ENCODE peak calls at places on chromosome 1, in six cellular contexts. P is heart left ventricle; S is CD8-positive, alpha-beta T cell; J is adrenal gland; O is A549; L is OCI-LY7. R is an unnamed sample.
A peak's percentile ranks its signal among the peaks of the same experiment; 100 is the strongest.

GRCh38 chr1:27342778-27343638 is 1.2 kb downstream of the SYTL1 start:
- DNase-seq in P (peak; percentile 79), S (peak; percentile 66), J (no peak), O (no peak), L (peak; percentile 76), R (peak; percentile 79)

GRCh38 chr1:207056673-207057072 is 3.6 kb downstream of the PFKFB2 start:
- DNase-seq in P (no peak), S (no peak), J (no peak), O (no peak), L (peak; percentile 54), R (no peak)

GRCh38 chr1:40856116-40856515 is 6.0 kb downstream of the CITED4 start:
- DNase-seq in P (no peak), S (no peak), J (no peak), O (no peak), L (no peak), R (no peak)

GRCh38 chr1:157085416-157085815 is 14.2 kb downstream of the ETV3L start:
- DNase-seq in P (no peak), S (no peak), J (peak; percentile 19), O (no peak), L (no peak), R (no peak)

GRCh38 chr1:27605796-27606707 is 2.1 kb upstream of the AHDC1 start:
- DNase-seq in P (peak; percentile 1), S (peak; percentile 47), J (peak; percentile 70), O (peak; percentile 26), L (peak; percentile 79), R (peak; percentile 91)

GRCh38 chr1:239997515-239998311 is 94.0 kb upstream of the FMN2 start:
- DNase-seq in P (no peak), S (no peak), J (no peak), O (peak; percentile 43), L (no peak), R (peak; percentile 89)

GRCh38 chr1:10387611-10388386 is 11.1 kb upstream of the PGD start:
- DNase-seq in P (peak; percentile 68), S (no peak), J (no peak), O (peak; percentile 62), L (peak; percentile 78), R (peak; percentile 62)

GRCh38 chr1:203985676-203986075 is 87.2 kb upstream of the SOX13 start:
- DNase-seq in P (no peak), S (no peak), J (no peak), O (no peak), L (no peak), R (no peak)

DNA sequence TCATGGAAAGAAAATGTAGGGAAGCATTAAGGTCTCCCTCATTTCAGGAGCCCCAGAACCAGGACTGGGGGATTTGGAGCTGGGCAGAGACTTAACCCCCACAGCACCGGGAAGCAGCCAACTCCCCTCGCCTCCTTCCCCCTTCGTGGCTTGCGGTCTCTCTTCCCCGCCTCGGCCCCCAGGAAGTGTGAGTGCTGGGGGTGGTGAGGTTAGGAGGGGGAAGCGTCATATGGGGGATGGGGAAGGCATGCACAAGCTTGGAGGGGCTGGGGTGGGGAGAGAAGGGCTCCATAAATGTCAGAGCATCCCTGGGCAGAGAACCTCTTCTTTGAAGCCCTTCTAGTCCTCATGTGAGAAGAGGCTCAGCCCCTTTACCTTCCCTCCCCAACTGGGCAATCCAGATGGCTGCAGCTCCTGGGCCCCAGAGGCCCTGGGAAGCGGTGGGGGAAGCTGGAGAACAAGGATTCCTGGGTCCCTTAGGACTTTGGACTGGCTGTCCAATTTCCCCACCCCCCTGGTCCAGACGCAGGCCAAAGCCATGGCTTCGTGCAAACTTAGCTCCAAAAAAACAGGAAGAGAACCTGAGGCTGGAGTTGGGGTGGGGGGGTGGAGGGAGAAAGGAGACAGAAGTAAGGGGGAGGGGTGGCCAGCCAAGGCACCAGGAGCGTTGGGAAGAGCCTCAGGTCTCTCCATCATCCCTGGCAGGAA is 7.8 kb downstream of the ZBTB7B start:
- DNase-seq in P (no peak), S (no peak), J (no peak), O (no peak), L (no peak), R (no peak)
- H3K4me1 ChIP-seq in P (peaks cover 29% of the 10 kb centered on the region), S (peaks cover 95% of the 10 kb centered on the region), J (peaks cover 72% of the 10 kb centered on the region), O (peaks cover 93% of the 10 kb centered on the region), L (peaks cover 80% of the 10 kb centered on the region), R (no peaks in the 10 kb centered on the region)

GRCh38 chr1:164754088-164754600 is 195.2 kb downstream of the PBX1 start:
- DNase-seq in P (no peak), S (no peak), J (peak; percentile 38), O (no peak), L (no peak), R (no peak)
- H3K4me1 ChIP-seq in P (peaks cover 17% of the 10 kb centered on the region), S (no peaks in the 10 kb centered on the region), J (peaks cover 11% of the 10 kb centered on the region), O (peaks cover 81% of the 10 kb centered on the region), L (no peaks in the 10 kb centered on the region), R (no peaks in the 10 kb centered on the region)

GRCh38 chr1:91853397-91853796 is 32.6 kb downstream of the TGFBR3 start:
- DNase-seq in P (no peak), S (no peak), J (no peak), O (no peak), L (no peak), R (no peak)

GRCh38 chr1:91851130-91852010 is 34.6 kb downstream of the TGFBR3 start:
- DNase-seq in P (peak; percentile 93), S (no peak), J (peak; percentile 98), O (peak; percentile 63), L (no peak), R (no peak)

GRCh38 chr1:91847851-91848250 is 38.1 kb downstream of the TGFBR3 start:
- DNase-seq in P (no peak), S (no peak), J (peak; percentile 0), O (no peak), L (no peak), R (no peak)

GRCh38 chr1:91854852-91855251 is 31.1 kb downstream of the TGFBR3 start:
- DNase-seq in P (no peak), S (no peak), J (no peak), O (no peak), L (no peak), R (no peak)

GRCh38 chr1:91850708-91851107 is 35.2 kb downstream of the TGFBR3 start:
- DNase-seq in P (no peak), S (no peak), J (no peak), O (no peak), L (no peak), R (no peak)
- H3K4me1 ChIP-seq in P (peaks cover 13% of the 10 kb centered on the region), S (no peaks in the 10 kb centered on the region), J (peaks cover 28% of the 10 kb centered on the region), O (peaks cover 38% of the 10 kb centered on the region), L (no peaks in the 10 kb centered on the region), R (peaks cover 6% of the 10 kb centered on the region)

GRCh38 chr1:225816643-225817538 is 7.0 kb downstream of the EPHX1 start:
- DNase-seq in P (peak; percentile 88), S (no peak), J (peak; percentile 69), O (no peak), L (no peak), R (no peak)

GRCh38 chr1:225817611-225818061 is 7.7 kb downstream of the EPHX1 start:
- DNase-seq in P (no peak), S (no peak), J (peak; percentile 95), O (peak; percentile 65), L (no peak), R (peak; percentile 77)

GRCh38 chr1:225819346-225820192 is 9.6 kb downstream of the EPHX1 start:
- DNase-seq in P (no peak), S (no peak), J (peak; percentile 57), O (no peak), L (no peak), R (no peak)

GRCh38 chr1:225820522-225821120 is 10.7 kb downstream of the EPHX1 start:
- DNase-seq in P (no peak), S (no peak), J (no peak), O (no peak), L (no peak), R (no peak)

GRCh38 chr1:225818229-225818628 is 8.3 kb downstream of the EPHX1 start:
- DNase-seq in P (no peak), S (no peak), J (peak; percentile 36), O (no peak), L (no peak), R (no peak)
- H3K4me1 ChIP-seq in P (peaks cover 39% of the 10 kb centered on the region), S (no peaks in the 10 kb centered on the region), J (peaks cover 95% of the 10 kb centered on the region), O (peaks cover 81% of the 10 kb centered on the region), L (peaks cover 4% of the 10 kb centered on the region), R (peaks cover 14% of the 10 kb centered on the region)